ENCODE peak calls at places on chromosomes 2 and 18, in four cellular contexts. One of them, this sample, is unnamed.

GRCh38 chr2:201852462-201852861 is 46.1 kb downstream of the CDK15 start:
- DNase-seq in stomach: no peak
- DNase-seq in lower leg skin: no peak
- DNase-seq in gastrocnemius medialis: no peak
- DNase-seq in this sample: no peak

GRCh38 chr2:46150445-46150970 is 146.7 kb upstream of the EPAS1 start:
- DNase-seq in lower leg skin: peak
- DNase-seq in gastrocnemius medialis: no peak
- DNase-seq in stomach: no peak
- DNase-seq in this sample: no peak

GRCh38 chr2:70514612-70515055 is 39.0 kb downstream of the TGFA start:
- DNase-seq in stomach: peak
- DNase-seq in lower leg skin: peak
- DNase-seq in gastrocnemius medialis: no peak
- DNase-seq in this sample: no peak

GRCh38 chr2:215504547-215504946 is 68.7 kb upstream of the FN1 start:
- DNase-seq in lower leg skin: no peak
- DNase-seq in stomach: no peak
- DNase-seq in gastrocnemius medialis: no peak
- DNase-seq in this sample: peak

GRCh38 chr2:106596844-106597243 is 109.7 kb downstream of the CD8B2 start:
- DNase-seq in gastrocnemius medialis: no peak
- DNase-seq in stomach: no peak
- DNase-seq in lower leg skin: no peak
- DNase-seq in this sample: no peak

GRCh38 chr2:84481702-84482101 is 22.6 kb upstream of the SUCLG1 start:
- DNase-seq in lower leg skin: no peak
- DNase-seq in gastrocnemius medialis: no peak
- DNase-seq in stomach: no peak
- DNase-seq in this sample: no peak

GRCh38 chr2:142124706-142125105 is 6.1 kb downstream of the LRP1B start:
- DNase-seq in lower leg skin: no peak
- DNase-seq in gastrocnemius medialis: no peak
- DNase-seq in stomach: no peak
- DNase-seq in this sample: no peak

GRCh38 chr2:240465765-240466578 is 30.5 kb downstream of the GPC1 start:
- DNase-seq in stomach: peak
- DNase-seq in lower leg skin: peak
- DNase-seq in gastrocnemius medialis: peak
- DNase-seq in this sample: no peak

GRCh38 chr18:1846640-1847039 is 724.7 kb downstream of the METTL4 start:
- DNase-seq in lower leg skin: no peak
- DNase-seq in stomach: no peak
- DNase-seq in gastrocnemius medialis: no peak
- DNase-seq in this sample: no peak

GRCh38 chr2:73028841-73029240 is 42.7 kb downstream of the SFXN5 start:
- DNase-seq in stomach: no peak
- DNase-seq in gastrocnemius medialis: no peak
- DNase-seq in lower leg skin: no peak
- DNase-seq in this sample: no peak

GRCh38 chr2:64838817-64839216 is 150.4 kb upstream of the SLC1A4 start:
- DNase-seq in stomach: no peak
- DNase-seq in gastrocnemius medialis: no peak
- DNase-seq in lower leg skin: no peak
- DNase-seq in this sample: no peak

GRCh38 chr2:191670076-191670475 is 7.9 kb upstream of the NABP1 start:
- DNase-seq in stomach: no peak
- DNase-seq in lower leg skin: no peak
- DNase-seq in gastrocnemius medialis: no peak
- DNase-seq in this sample: no peak

GRCh38 chr2:181393472-181393871 is 63.7 kb upstream of the ITGA4 start:
- DNase-seq in gastrocnemius medialis: no peak
- DNase-seq in lower leg skin: no peak
- DNase-seq in stomach: no peak
- DNase-seq in this sample: peak

GRCh38 chr2:149132303-149132702 is 93.8 kb downstream of the LYPD6B start:
- DNase-seq in lower leg skin: no peak
- DNase-seq in gastrocnemius medialis: no peak
- DNase-seq in stomach: no peak
- DNase-seq in this sample: no peak

GRCh38 chr2:19844750-19845149 is 57.0 kb downstream of the TTC32 start:
- DNase-seq in stomach: no peak
- DNase-seq in gastrocnemius medialis: no peak
- DNase-seq in lower leg skin: peak
- DNase-seq in this sample: no peak

GRCh38 chr2:224023188-224023587 is 15.9 kb downstream of the SERPINE2 start:
- DNase-seq in gastrocnemius medialis: no peak
- DNase-seq in lower leg skin: no peak
- DNase-seq in stomach: no peak
- DNase-seq in this sample: no peak

GRCh38 chr18:80109676-80110078 is 615 bp downstream of the ADNP2 start:
- DNase-seq in stomach: peak
- DNase-seq in lower leg skin: peak
- DNase-seq in gastrocnemius medialis: no peak
- DNase-seq in this sample: peak

GRCh38 chr2:138831691-138832090 is 51.5 kb upstream of the NXPH2 start:
- DNase-seq in lower leg skin: no peak
- DNase-seq in gastrocnemius medialis: no peak
- DNase-seq in stomach: no peak
- DNase-seq in this sample: no peak

GRCh38 chr18:21112140-21112473 is 494 bp upstream of the ROCK1 start:
- DNase-seq in stomach: no peak
- DNase-seq in gastrocnemius medialis: no peak
- DNase-seq in lower leg skin: no peak
- DNase-seq in this sample: no peak

GRCh38 chr2:73075477-73076373 is 4.2 kb upstream of the SFXN5 start:
- DNase-seq in gastrocnemius medialis: peak
- DNase-seq in lower leg skin: peak
- DNase-seq in stomach: no peak
- DNase-seq in this sample: no peak

GRCh38 chr2:45014016-45014702 is 4.9 kb upstream of the SIX2 start:
- DNase-seq in lower leg skin: peak
- DNase-seq in gastrocnemius medialis: peak
- DNase-seq in stomach: peak
- DNase-seq in this sample: peak

GRCh38 chr2:241573741-241574140 is 15.2 kb downstream of the BOK start:
- DNase-seq in lower leg skin: no peak
- DNase-seq in gastrocnemius medialis: no peak
- DNase-seq in stomach: no peak
- DNase-seq in this sample: no peak

GRCh38 chr2:241574911-241575623 is 16.5 kb downstream of the BOK start:
- DNase-seq in stomach: no peak
- DNase-seq in gastrocnemius medialis: no peak
- DNase-seq in lower leg skin: peak
- DNase-seq in this sample: no peak

GRCh38 chr2:241576293-241576654 is 17.7 kb downstream of the BOK start:
- DNase-seq in gastrocnemius medialis: no peak
- DNase-seq in stomach: no peak
- DNase-seq in lower leg skin: peak
- DNase-seq in this sample: no peak

GRCh38 chr2:241577413-241578122 is 19.0 kb downstream of the BOK start:
- DNase-seq in gastrocnemius medialis: no peak
- DNase-seq in lower leg skin: peak
- DNase-seq in stomach: no peak
- DNase-seq in this sample: no peak

DNA sequence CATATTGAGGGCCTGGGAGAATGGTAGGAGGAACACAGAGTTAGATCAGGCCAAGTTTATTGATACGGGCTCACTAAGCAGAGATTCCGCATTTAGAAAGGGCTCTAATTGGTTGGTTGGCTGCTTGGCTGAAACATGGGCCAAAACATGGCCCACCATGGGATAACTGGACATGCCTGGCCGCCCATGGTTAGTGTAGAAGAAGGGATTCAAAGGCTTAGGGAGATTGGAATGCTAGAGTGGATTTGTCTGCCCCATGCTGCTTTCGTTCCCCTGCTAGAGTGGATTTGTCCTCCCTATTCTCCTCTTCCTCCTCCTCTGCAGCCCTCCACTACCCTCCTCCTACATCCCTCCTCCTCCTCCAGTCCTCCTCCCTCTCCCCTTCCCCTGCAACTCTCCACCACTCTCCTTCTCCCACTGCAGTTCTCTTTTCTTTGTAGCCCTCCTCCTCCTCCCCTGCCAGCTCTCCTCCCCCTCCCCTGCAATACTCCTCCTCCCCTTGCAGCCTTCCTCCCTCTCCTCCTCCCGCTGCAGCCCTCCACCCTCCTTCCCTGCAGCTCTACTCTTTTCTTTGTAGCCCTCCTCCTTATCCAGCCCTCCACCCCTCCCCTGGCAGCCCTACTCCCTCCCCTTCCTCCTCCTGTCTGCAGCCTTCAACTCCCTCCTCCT is 17.2 kb downstream of the BOK start:
- DNase-seq in lower leg skin: peak
- DNase-seq in gastrocnemius medialis: no peak
- DNase-seq in stomach: no peak
- DNase-seq in this sample: no peak
- TF ChIP-seq POLR2A in lower leg skin: no peak
- TF ChIP-seq POLR2A in gastrocnemius medialis: no peak
- TF ChIP-seq POLR2A in stomach: no peak
- TF ChIP-seq POLR2A in this sample: no peak

GRCh38 chr2:3604207-3604877 is 9.4 kb downstream of the COLEC11 start:
- DNase-seq in stomach: no peak
- DNase-seq in gastrocnemius medialis: no peak
- DNase-seq in lower leg skin: peak
- DNase-seq in this sample: no peak

GRCh38 chr2:3603536-3604206 is 8.8 kb downstream of the COLEC11 start:
- DNase-seq in gastrocnemius medialis: no peak
- DNase-seq in stomach: no peak
- DNase-seq in lower leg skin: no peak
- DNase-seq in this sample: no peak

GRCh38 chr2:3606028-3606369 is 11.1 kb downstream of the COLEC11 start:
- DNase-seq in stomach: no peak
- DNase-seq in gastrocnemius medialis: no peak
- DNase-seq in lower leg skin: no peak
- DNase-seq in this sample: no peak

GRCh38 chr2:3606370-3607124 is 11.6 kb downstream of the COLEC11 start:
- DNase-seq in lower leg skin: peak
- DNase-seq in stomach: peak
- DNase-seq in gastrocnemius medialis: no peak
- DNase-seq in this sample: no peak

GRCh38 chr2:3605013-3605961 is 10.4 kb downstream of the COLEC11 start:
- DNase-seq in gastrocnemius medialis: no peak
- DNase-seq in stomach: no peak
- DNase-seq in lower leg skin: peak
- DNase-seq in this sample: peak
- TF ChIP-seq POLR2A in gastrocnemius medialis: no peak
- TF ChIP-seq POLR2A in stomach: no peak
- TF ChIP-seq POLR2A in lower leg skin: no peak
- TF ChIP-seq POLR2A in this sample: no peak

GRCh38 chr18:9474983-9475642 is at the start of gene RALBP1:
- DNase-seq in gastrocnemius medialis: peak
- DNase-seq in stomach: peak
- DNase-seq in lower leg skin: peak
- DNase-seq in this sample: peak

GRCh38 chr18:9477509-9477908 is 2.2 kb downstream of the RALBP1 start:
- DNase-seq in lower leg skin: no peak
- DNase-seq in gastrocnemius medialis: no peak
- DNase-seq in stomach: no peak
- DNase-seq in this sample: peak

GRCh38 chr18:9474103-9474982 is 970 bp upstream of the RALBP1 start:
- DNase-seq in stomach: no peak
- DNase-seq in lower leg skin: peak
- DNase-seq in gastrocnemius medialis: no peak
- DNase-seq in this sample: no peak

GRCh38 chr18:9478545-9478944 is 3.2 kb downstream of the RALBP1 start:
- DNase-seq in stomach: no peak
- DNase-seq in gastrocnemius medialis: no peak
- DNase-seq in lower leg skin: no peak
- DNase-seq in this sample: no peak

DNA sequence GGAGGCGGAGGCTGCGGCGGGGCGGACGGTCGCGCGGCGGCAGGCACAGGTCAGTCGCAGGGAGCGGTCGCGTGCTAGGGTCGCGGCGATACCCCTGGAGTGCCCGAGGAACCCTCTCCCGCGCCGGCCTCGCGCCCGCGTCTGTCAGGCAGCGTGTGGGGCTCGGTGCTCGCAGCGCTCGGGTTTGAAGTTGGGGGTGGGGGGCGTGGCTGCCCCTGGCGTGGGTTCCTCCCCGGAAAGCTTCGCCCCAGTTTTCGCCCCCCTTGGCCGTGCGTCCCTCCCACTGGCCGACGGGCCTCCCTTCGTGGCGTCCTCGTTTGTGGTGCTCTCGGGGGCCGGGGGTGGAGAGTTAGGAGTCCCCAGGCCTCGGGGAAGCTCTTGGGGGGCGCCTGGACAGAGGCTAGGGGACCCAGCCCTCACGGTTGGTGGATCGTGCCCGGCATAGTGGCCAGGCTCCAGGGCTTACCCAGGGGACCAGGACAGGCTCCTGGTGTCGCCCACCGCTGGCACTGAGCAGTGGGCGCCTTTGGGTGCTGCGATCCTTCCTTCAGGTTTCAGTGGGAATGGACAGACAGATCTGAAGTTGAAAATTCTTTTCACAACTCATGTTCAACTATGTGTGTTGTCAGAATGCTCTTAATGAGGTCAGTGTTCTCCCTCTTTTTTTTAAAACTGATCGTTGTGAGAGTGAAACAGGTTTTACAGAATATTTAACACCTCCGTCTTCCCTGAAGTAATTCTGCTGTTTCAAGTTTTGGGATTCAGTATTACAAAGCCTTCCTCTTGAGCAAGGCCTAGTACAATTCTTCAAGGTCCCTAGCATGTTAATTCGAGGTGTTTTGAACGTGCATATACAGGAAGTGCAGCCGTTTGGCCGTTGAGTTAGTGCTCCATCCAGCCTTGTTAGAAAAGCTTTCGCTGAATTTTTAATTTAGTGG is 599 bp downstream of the RALBP1 start:
- DNase-seq in gastrocnemius medialis: peak
- DNase-seq in stomach: no peak
- DNase-seq in lower leg skin: no peak
- DNase-seq in this sample: peak
- TF ChIP-seq POLR2A in gastrocnemius medialis: no peak
- TF ChIP-seq POLR2A in stomach: no peak
- TF ChIP-seq POLR2A in lower leg skin: no peak
- TF ChIP-seq POLR2A in this sample: peak

DNA sequence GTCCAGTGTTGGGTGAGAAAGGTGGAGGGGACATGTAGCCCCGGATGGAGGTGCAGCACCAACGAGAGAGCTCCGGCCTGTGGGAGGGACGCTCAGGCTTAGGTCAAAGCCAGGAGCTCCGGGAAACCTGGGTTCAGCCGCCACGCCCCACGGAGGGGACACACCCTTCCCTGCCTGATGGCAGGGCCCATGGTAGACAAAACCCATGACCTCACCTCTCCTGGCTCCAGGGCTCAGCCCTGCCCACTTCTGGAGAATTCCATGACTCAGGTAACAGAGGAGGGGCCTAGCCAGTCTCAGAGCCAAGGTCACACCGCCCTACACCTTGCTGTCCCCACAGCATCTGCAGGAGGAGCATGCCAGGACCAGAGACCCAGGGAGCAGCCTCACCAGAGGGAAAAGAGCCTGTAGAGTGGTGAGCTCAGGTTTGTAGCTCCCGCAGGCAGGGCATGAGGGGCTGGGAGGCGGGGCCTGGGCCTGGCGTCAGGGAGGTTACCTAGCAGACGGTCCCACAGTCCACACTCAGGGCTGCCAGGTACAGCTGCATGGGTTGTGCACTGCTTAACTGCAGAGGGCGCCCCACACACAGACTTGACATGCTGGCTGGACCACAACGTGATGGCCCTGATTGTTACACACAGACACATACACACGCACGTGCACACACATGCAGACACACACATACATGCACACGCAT is 70.8 kb upstream of the SMAD7 start:
- DNase-seq in stomach: peak
- DNase-seq in gastrocnemius medialis: no peak
- DNase-seq in lower leg skin: peak
- DNase-seq in this sample: peak
- TF ChIP-seq POLR2A in stomach: no peak
- TF ChIP-seq POLR2A in gastrocnemius medialis: no peak
- TF ChIP-seq POLR2A in lower leg skin: no peak
- TF ChIP-seq POLR2A in this sample: no peak

This sample was measured in erythroblast.